ENCODE peak calls at places on chromosome 12, in six cellular contexts. N is heart right ventricle; L is cardiac muscle cell; U is upper lobe of right lung; P is aorta; E is CD8-positive, alpha-beta T cell. V is an unnamed sample. For H3K4me1, the result is how much of the 10 kb centered on the place peaks cover.

GRCh38 chr12:89573081-89573810 is 47.4 kb upstream of the POC1B start:
- DNase-seq in U (no peak), E (no peak), P (no peak), L (no peak), N (no peak), V (no peak)

GRCh38 chr12:31950492-31950891 is 8.7 kb upstream of the RESF1 start:
- DNase-seq in U (no peak), P (no peak), E (no peak), N (no peak), L (no peak), V (no peak)

GRCh38 chr12:1044697-1045096 is 53.7 kb downstream of the ERC1 start:
- DNase-seq in E (no peak), L (peak), N (no peak), U (no peak), P (no peak), V (no peak)

GRCh38 chr12:51388066-51388799 is 3.0 kb downstream of the GALNT6 start:
- DNase-seq in P (peak), U (no peak), E (no peak), N (no peak), L (peak), V (no peak)

GRCh38 chr12:113152835-113153814 is 3.6 kb downstream of the CFAP73 start:
- DNase-seq in L (peak), E (peak), N (peak), P (peak), U (peak), V (peak)

GRCh38 chr12:103657331-103657730 is 70.3 kb downstream of the STAB2 start:
- DNase-seq in N (no peak), L (peak), P (no peak), U (no peak), E (no peak), V (no peak)

GRCh38 chr12:48013287-48013686 is 9.0 kb upstream of the COL2A1 start:
- DNase-seq in N (no peak), L (no peak), U (no peak), E (no peak), P (no peak), V (no peak)

GRCh38 chr12:121797937-121798801 is 4.7 kb upstream of the RHOF start:
- DNase-seq in U (peak), N (peak), L (peak), E (no peak), P (peak), V (no peak)

GRCh38 chr12:6977653-6978052 is 6.9 kb downstream of the EMG1 start:
- DNase-seq in P (no peak), N (no peak), E (no peak), U (no peak), L (no peak), V (no peak)

GRCh38 chr12:68746572-68747180 is 700 bp downstream of the SLC35E3 start:
- DNase-seq in E (peak), L (peak), N (peak), U (peak), P (peak), V (peak)

GRCh38 chr12:8823565-8824300 is 1.3 kb downstream of the A2ML1 start:
- DNase-seq in N (no peak), L (peak), E (no peak), U (no peak), P (no peak), V (peak)

GRCh38 chr12:71397433-71397954 is 42.1 kb upstream of the LGR5 start:
- DNase-seq in P (no peak), U (no peak), E (no peak), L (no peak), N (no peak), V (no peak)

GRCh38 chr12:75526655-75527511 is 15.5 kb upstream of the KRR1 start:
- DNase-seq in E (no peak), U (no peak), L (peak), N (no peak), P (no peak), V (peak)

GRCh38 chr12:89971880-89972279 is 263.2 kb upstream of the ATP2B1 start:
- DNase-seq in U (no peak), P (no peak), E (no peak), N (no peak), L (peak), V (no peak)

GRCh38 chr12:59040651-59041050 is 120.3 kb upstream of the LRIG3 start:
- DNase-seq in E (no peak), N (no peak), P (no peak), U (no peak), L (peak), V (no peak)

GRCh38 chr12:50224026-50224692 is 57.0 kb upstream of the CERS5 start:
- DNase-seq in E (no peak), P (no peak), N (no peak), L (no peak), U (no peak), V (peak)

GRCh38 chr12:64687816-64688599 is 71.2 kb downstream of the GNS start:
- DNase-seq in E (no peak), N (no peak), U (no peak), L (no peak), P (no peak), V (no peak)

GRCh38 chr12:91877022-91877421 is 268.6 kb downstream of the BTG1 start:
- DNase-seq in N (no peak), U (peak), L (peak), E (peak), P (no peak), V (peak)

GRCh38 chr12:96445743-96446655 is 43.4 kb upstream of the CFAP54 start:
- DNase-seq in N (no peak), P (no peak), E (peak), U (no peak), L (peak), V (peak)

GRCh38 chr12:108840605-108841328 is 16.6 kb downstream of the SSH1 start:
- DNase-seq in U (no peak), P (no peak), L (no peak), N (no peak), E (no peak), V (no peak)

GRCh38 chr12:50129297-50129696 is 17.3 kb downstream of the COX14 start:
- DNase-seq in E (no peak), U (no peak), P (no peak), L (no peak), N (no peak), V (no peak)

GRCh38 chr12:2248901-2249381 is 196.2 kb downstream of the CACNA1C start:
- DNase-seq in P (no peak), U (no peak), N (no peak), E (no peak), L (no peak), V (peak)
- H3K4me1 ChIP-seq in P (under half), U (under half), N (half or more), E (under half), L (half or more), V (half or more)

DNA sequence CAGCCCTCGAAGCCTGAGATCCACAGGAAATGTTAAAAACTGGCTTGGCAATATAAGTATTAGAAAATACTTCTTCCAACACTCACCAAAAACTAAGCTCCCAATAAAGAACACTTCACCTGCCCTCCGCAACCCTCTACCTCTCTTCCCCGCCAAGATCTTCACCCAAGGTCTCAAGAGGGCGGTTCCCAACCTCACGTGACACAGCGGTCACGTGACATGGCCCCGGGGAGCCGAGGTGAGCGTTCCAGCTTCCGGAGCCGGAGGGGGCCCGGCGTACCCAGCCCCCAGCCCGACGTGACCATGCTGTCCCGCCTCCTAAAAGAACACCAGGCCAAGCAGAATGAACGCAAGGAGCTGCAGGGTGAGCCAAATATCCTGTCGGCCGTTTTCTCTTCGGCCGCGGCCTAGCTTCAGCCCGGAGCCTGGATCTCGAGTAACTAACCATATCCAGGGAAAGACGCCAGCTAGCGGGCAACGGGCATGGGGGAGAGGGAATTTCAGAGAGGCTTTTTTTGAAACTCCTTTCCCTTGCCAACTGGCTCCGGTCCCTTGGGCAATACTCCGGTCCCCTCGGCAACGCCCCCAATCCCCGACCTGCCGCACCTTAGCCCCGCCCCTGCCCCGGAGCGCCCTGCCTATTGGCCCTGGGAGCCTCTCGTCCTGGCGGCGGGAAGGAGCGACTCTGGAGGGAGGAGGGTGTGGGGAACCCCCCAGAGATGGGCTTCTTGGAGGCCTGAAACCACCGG is at the start of gene BLOC1S1:
- DNase-seq in P (peak), L (peak), E (peak), N (peak), U (peak), V (peak)
- H3K4me1 ChIP-seq in P (under half), L (under half), E (under half), N (half or more), U (under half), V (under half)

DNA sequence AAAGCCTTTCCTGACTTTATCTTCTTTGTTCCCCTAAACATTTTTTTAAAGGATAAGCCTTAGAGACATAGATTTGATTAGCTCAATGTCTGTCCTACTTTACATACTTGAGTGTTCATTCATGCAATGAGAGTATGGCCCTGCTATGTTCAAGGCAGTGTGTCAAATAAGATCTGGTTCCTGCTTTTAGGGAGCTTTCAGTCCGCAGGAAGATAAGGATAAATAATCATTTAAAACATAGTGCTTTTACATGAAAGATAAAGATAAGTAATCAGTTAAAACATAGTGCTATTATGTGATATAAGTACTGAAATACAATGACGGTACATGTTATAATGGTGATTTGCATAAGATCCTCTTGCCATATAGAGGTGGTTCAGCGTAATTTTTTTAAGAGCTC is 378.3 kb upstream of the PRICKLE1 start:
- DNase-seq in N (no peak), P (no peak), E (no peak), U (no peak), L (no peak), V (no peak)
- H3K4me1 ChIP-seq in N (under half), P (under half), E (under half), U (under half), L (under half), V (under half)

GRCh38 chr12:42584539-42585174 is 4.9 kb downstream of the PRICKLE1 start:
- DNase-seq in P (no peak), E (no peak), L (peak), N (no peak), U (no peak), V (no peak)
- H3K4me1 ChIP-seq in P (under half), E (under half), L (half or more), N (half or more), U (under half), V (under half)

GRCh38 chr12:62805517-62805916 is 129.4 kb downstream of the PPM1H start:
- DNase-seq in U (no peak), L (no peak), P (no peak), N (no peak), E (no peak), V (no peak)
- H3K4me1 ChIP-seq in U (under half), L (under half), P (under half), N (under half), E (under half), V (under half)

GRCh38 chr12:49088190-49088931 is 6.2 kb downstream of the DHH start:
- DNase-seq in N (peak), L (peak), P (peak), E (peak), U (peak), V (peak)

GRCh38 chr12:49089831-49090773 is 4.5 kb downstream of the DHH start:
- DNase-seq in E (no peak), U (peak), N (peak), L (peak), P (peak), V (peak)

GRCh38 chr12:49091056-49091835 is 3.4 kb downstream of the DHH start:
- DNase-seq in P (peak), N (no peak), E (no peak), U (no peak), L (no peak), V (no peak)

GRCh38 chr12:49086116-49086515 is 8.5 kb downstream of the DHH start:
- DNase-seq in P (no peak), L (peak), U (no peak), E (no peak), N (no peak), V (no peak)

GRCh38 chr12:49088932-49089330 is 5.7 kb downstream of the DHH start:
- DNase-seq in E (no peak), U (no peak), L (no peak), N (no peak), P (peak), V (no peak)
- H3K4me1 ChIP-seq in E (half or more), U (half or more), L (under half), N (half or more), P (under half), V (under half)

GRCh38 chr12:79900951-79901350 is 33.9 kb downstream of the PPP1R12A start:
- DNase-seq in P (no peak), N (no peak), L (no peak), U (no peak), E (no peak), V (no peak)

GRCh38 chr12:79895804-79896203 is 39.1 kb downstream of the PPP1R12A start:
- DNase-seq in P (no peak), L (no peak), E (no peak), N (no peak), U (no peak), V (no peak)

GRCh38 chr12:79900199-79900598 is 34.7 kb downstream of the PPP1R12A start:
- DNase-seq in N (no peak), P (no peak), U (no peak), L (no peak), E (no peak), V (no peak)

GRCh38 chr12:79897617-79898016 is 37.3 kb downstream of the PPP1R12A start:
- DNase-seq in E (no peak), P (no peak), N (no peak), U (no peak), L (peak), V (no peak)

DNA sequence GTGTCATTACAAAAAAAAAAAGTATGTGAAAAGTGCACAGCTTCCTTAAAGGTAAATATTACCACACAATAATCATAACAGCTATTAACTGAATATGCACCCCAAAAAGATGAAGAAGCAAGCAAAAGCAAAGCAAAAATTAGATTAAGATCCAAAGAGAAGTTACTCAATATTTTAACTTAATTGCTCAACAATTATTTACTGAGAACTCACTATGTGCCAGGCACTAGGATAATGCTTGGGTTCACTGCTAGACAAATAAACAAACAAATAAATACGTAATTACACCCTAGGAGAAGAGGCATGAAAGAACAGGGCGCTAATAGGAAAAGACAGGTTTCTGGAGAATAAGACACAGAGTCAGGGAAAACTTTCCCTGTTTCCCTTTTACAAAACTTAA is 33.4 kb downstream of the PPP1R12A start:
- DNase-seq in E (no peak), P (no peak), N (no peak), L (no peak), U (no peak), V (no peak)
- H3K4me1 ChIP-seq in E (under half), P (under half), N (half or more), L (under half), U (under half), V (under half)

DNA sequence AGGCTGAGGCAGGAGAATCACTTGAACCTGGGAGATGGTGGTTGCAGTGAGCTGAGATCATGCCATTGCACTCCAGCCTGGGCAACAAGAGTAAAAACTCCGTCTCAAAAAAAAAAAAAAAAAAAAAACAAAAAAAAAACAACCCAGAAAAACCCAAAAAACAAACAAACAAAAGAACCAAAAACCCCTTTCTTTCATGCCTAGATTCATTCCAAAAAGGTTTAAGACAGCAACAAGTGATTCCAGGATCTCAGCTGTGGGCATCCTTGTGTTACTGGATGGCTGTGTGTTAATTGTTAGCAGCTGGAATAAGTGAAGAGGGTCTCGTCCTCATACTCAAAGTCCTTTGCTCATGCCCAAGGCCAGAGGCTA is 9.4 kb downstream of the GPRC5A start:
- DNase-seq in E (no peak), P (no peak), N (no peak), L (no peak), U (no peak), V (no peak)
- H3K4me1 ChIP-seq in E (under half), P (under half), N (under half), L (under half), U (under half), V (under half)